ENCODE peak calls at places on chromosomes 3 and 15, in ten cellular contexts. M, L, O, F, J, B, W, T, K and S are unnamed samples.

GRCh38 chr3:3799173-3800075 is at the start of gene LRRN1:
- DNase-seq in T (peak; percentile 76), K (peak; percentile 93), W (peak; percentile 6), M (no peak), J (peak; percentile 39), L (peak; percentile 72), O (peak; percentile 83), F (peak; percentile 45), B (peak; percentile 45), S (peak; percentile 86)

GRCh38 chr15:41501191-41501917 is 7.7 kb downstream of the ITPKA start:
- DNase-seq in B (no peak), J (no peak), T (no peak), K (peak; percentile 83), W (no peak), L (no peak), O (no peak), F (no peak), M (no peak), S (no peak)

GRCh38 chr3:179672918-179673317 is 20.1 kb downstream of the USP13 start:
- DNase-seq in L (no peak), T (no peak), F (no peak), O (no peak), K (no peak), B (no peak), W (no peak), M (no peak), J (no peak), S (no peak)

GRCh38 chr15:87419341-87419740 is 837.2 kb downstream of the NTRK3 start:
- DNase-seq in J (no peak), M (no peak), O (no peak), W (no peak), T (no peak), K (no peak), F (no peak), B (no peak), L (no peak), S (no peak)

GRCh38 chr15:36313021-36313420 is 266.4 kb upstream of the CDIN1 start:
- DNase-seq in K (no peak), B (no peak), L (no peak), O (no peak), T (no peak), M (no peak), F (no peak), J (no peak), W (no peak), S (no peak)

GRCh38 chr3:142802891-142803290 is 79.1 kb downstream of the TRPC1 start:
- DNase-seq in F (no peak), W (no peak), L (no peak), M (no peak), T (no peak), K (no peak), J (no peak), O (no peak), B (no peak), S (no peak)

GRCh38 chr15:99631256-99631655 is 65.5 kb downstream of the MEF2A start:
- DNase-seq in W (no peak), K (peak; percentile 41), F (no peak), B (peak; percentile 34), J (no peak), O (no peak), T (no peak), M (no peak), L (no peak), S (no peak)

GRCh38 chr3:17038900-17039545 is 154.3 kb downstream of the PLCL2 start:
- DNase-seq in F (no peak), O (no peak), L (no peak), K (no peak), W (no peak), T (no peak), M (no peak), J (no peak), B (no peak), S (no peak)

GRCh38 chr15:90078965-90079364 is 23.3 kb downstream of the IDH2 start:
- DNase-seq in J (no peak), T (no peak), O (no peak), F (no peak), W (no peak), B (no peak), M (no peak), K (no peak), L (no peak), S (no peak)

GRCh38 chr15:70636540-70637165 is 126.7 kb downstream of the UACA start:
- DNase-seq in W (no peak), F (no peak), B (peak; percentile 92), M (no peak), J (no peak), K (no peak), O (no peak), L (no peak), T (no peak), S (no peak)

GRCh38 chr3:71513495-71513894 is 70.0 kb downstream of the FOXP1 start:
- DNase-seq in M (no peak), O (no peak), B (no peak), W (no peak), J (no peak), K (no peak), L (no peak), F (no peak), T (no peak), S (no peak)

GRCh38 chr3:40972350-40972749 is 227.0 kb upstream of the CTNNB1 start:
- DNase-seq in L (no peak), T (no peak), W (no peak), K (no peak), M (no peak), J (no peak), O (no peak), F (no peak), B (no peak), S (no peak)

GRCh38 chr3:40970067-40970466 is 229.2 kb upstream of the CTNNB1 start:
- DNase-seq in M (no peak), K (no peak), L (no peak), W (no peak), T (no peak), J (no peak), O (no peak), B (no peak), F (no peak), S (no peak)

GRCh38 chr3:40973141-40973540 is 226.2 kb upstream of the CTNNB1 start:
- DNase-seq in L (no peak), M (no peak), B (no peak), K (no peak), J (no peak), W (no peak), F (no peak), T (no peak), O (no peak), S (no peak)

GRCh38 chr3:40969341-40969740 is 230.0 kb upstream of the CTNNB1 start:
- DNase-seq in O (no peak), W (no peak), F (no peak), L (no peak), B (no peak), J (no peak), K (no peak), T (no peak), M (no peak), S (peak; percentile 26)

GRCh38 chr3:40971191-40972168 is 227.8 kb upstream of the CTNNB1 start:
- DNase-seq in W (no peak), F (peak; percentile 49), O (peak; percentile 68), B (peak; percentile 49), J (no peak), T (peak; percentile 47), M (peak; percentile 99), K (peak; percentile 79), L (no peak), S (peak; percentile 60)
- H3K27ac ChIP-seq in W (peak overlapping the region; percentile 83), F (peak overlapping the region; percentile 81), O (peak overlapping the region; percentile 56), B (peak overlapping the region; percentile 53), J (no peak overlapping the region), T (peak overlapping the region; percentile 72), M (peak overlapping the region; percentile 90), K (peak overlapping the region; percentile 80), L (peak overlapping the region; percentile 90), S (peak overlapping the region; percentile 80)

GRCh38 chr3:181695661-181696491 is 15.8 kb upstream of the SOX2 start:
- DNase-seq in O (no peak), M (no peak), K (no peak), T (peak; percentile 38), L (no peak), W (no peak), J (no peak), F (no peak), B (no peak), S (peak; percentile 51)
- TF ChIP-seq CTCF in O (no peak), M (no peak), K (no peak), T (no peak), L (no peak), W (no peak), J (no peak), F (no peak), B (no peak), S (no peak)

DNA sequence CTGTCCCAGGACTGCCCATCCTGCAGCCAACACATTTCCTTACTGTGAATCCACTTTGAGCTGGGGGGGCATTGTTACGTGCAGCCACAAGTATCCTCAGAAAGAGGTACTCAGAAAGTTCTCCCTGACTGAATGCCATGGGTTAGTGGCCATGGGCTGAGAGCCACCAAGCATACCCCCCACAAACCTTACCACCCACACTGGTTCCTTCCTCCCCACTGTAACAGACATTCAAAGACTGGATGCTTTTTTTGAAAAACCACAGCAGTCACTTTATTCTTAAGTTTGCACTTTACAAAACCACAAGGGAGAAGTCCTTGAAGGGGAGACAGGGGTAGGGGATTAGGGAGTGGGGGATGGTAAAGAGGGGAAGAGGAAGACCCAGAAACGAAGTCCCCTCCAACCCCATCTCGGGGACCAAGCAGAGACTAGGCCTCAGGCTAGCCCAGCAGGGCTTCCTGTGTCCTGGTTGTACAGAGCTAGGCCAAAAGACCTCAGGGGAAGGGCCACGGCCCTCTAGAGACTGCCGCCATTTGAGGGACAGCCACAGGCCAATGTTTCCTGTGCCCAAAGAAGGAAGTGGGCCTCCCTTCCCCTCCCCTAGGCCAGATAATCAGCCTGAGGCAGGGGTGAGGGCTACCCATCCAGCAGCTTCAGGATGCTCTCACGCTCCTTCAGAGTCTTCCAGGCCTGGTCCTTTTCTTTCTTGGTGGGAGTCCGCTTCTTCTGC is 10.1 kb upstream of the CAMK1 start:
- DNase-seq in W (no peak), T (no peak), J (peak; percentile 36), F (no peak), B (peak; percentile 95), L (no peak), K (peak; percentile 89), O (no peak), M (no peak), S (no peak)
- H3K27ac ChIP-seq in W (peak overlapping the region; percentile 76), T (peak overlapping the region; percentile 4), J (peak overlapping the region; percentile 49), F (peak overlapping the region; percentile 42), B (peak overlapping the region; percentile 96), L (peak overlapping the region; percentile 43), K (peak overlapping the region; percentile 89), O (no peak overlapping the region), M (no peak overlapping the region), S (no peak overlapping the region)

DNA sequence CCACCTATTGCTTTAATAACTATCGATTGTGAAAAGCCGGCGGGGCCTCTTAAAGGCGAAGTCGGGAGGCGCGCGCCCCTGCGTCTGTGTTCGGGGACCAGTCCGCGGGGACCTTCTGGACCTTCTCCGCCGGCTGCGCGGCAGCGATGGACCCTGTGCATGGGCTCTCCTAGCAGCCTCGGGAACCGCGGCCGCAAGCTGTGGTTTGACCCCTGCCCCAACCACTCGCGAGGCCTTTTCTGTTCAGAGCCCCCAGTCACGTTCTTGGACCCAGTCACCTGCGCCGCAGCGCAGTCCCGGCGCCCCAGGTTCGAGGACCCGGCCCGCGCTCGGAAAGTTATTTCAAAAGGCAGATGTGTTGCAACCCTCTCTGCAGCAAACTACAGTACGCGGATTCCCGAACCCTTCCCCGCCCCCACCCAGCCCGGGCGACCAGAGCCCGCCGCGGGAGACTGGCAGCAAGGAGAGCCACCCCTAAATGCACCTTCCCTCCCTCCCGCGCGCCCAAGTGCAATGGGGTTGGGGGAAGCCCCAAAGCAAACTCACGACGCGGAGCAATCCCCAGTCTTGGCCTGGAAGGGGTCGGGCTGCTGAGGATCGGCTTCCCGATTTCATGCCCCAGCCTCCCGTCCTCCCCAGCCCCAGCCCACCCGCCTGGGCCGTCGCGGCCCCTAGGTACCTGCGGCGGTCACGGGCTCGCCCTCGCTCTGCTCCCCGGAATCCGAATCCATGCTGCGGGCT is 671 bp downstream of the TNFAIP8L3 start:
- DNase-seq in M (no peak), F (peak; percentile 45), K (peak; percentile 75), T (no peak), O (peak; percentile 58), W (no peak), J (no peak), L (no peak), B (peak; percentile 37), S (no peak)
- TF ChIP-seq CTCF in M (no peak), F (no peak), K (no peak), T (no peak), O (no peak), W (no peak), J (no peak), L (no peak), B (no peak), S (no peak)